ENCODE peak calls at places on chromosomes 5 and 9, in ten cellular contexts. N is suprapubic skin, J is A549, W is ovary, V is tibial nerve, C is stomach, O is SK-N-SH, B is GM12878, L is transverse colon, K is HepG2. Y is an unnamed sample.

GRCh38 chr9:127248241-127248640 is 16.3 kb upstream of the GARNL3 start:
- DNase-seq in N (no peak), J (no peak), W (no peak), V (no peak), C (no peak), O (no peak), B (no peak), L (no peak), K (no peak), Y (no peak)

GRCh38 chr9:93659044-93659836 is 82.9 kb downstream of the PHF2 start:
- DNase-seq in N (peak; percentile 37), J (no peak), W (no peak), V (no peak), C (no peak), O (no peak), B (no peak), L (peak; percentile 5), K (no peak), Y (peak; percentile 41)

GRCh38 chr5:15010936-15011335 is 139.4 kb upstream of the ANKH start:
- DNase-seq in N (no peak), J (no peak), W (no peak), V (no peak), C (no peak), O (no peak), B (no peak), L (no peak), K (peak; percentile 8), Y (no peak)

GRCh38 chr9:37936965-37937364 is 33.0 kb upstream of the SLC25A51 start:
- DNase-seq in N (no peak), J (no peak), W (no peak), V (no peak), C (no peak), O (peak; percentile 76), B (no peak), L (no peak), K (no peak), Y (no peak)

GRCh38 chr5:45279109-45279508 is 417.1 kb downstream of the HCN1 start:
- DNase-seq in N (no peak), J (no peak), W (no peak), V (no peak), C (no peak), O (no peak), B (no peak), L (no peak), K (peak; percentile 18), Y (no peak)

GRCh38 chr5:116626272-116626723 is 51.7 kb upstream of the SEMA6A start:
- DNase-seq in N (peak; percentile 89), J (no peak), W (peak; percentile 91), V (peak; percentile 97), C (peak; percentile 63), O (no peak), B (no peak), L (peak; percentile 67), K (no peak), Y (peak; percentile 92)

GRCh38 chr5:68838157-68838718 is 255.6 kb upstream of the SLC30A5 start:
- DNase-seq in N (no peak), J (no peak), W (no peak), V (peak; percentile 32), C (no peak), O (no peak), B (no peak), L (no peak), K (no peak), Y (no peak)

GRCh38 chr5:32165597-32165996 is 8.5 kb downstream of the GOLPH3 start:
- DNase-seq in N (no peak), J (no peak), W (no peak), V (no peak), C (no peak), O (no peak), B (no peak), L (no peak), K (peak; percentile 70), Y (no peak)

GRCh38 chr5:37582202-37582601 is 203.1 kb downstream of the WDR70 start:
- DNase-seq in N (no peak), J (no peak), W (no peak), V (no peak), C (no peak), O (no peak), B (no peak), L (no peak), K (no peak), Y (no peak)

GRCh38 chr5:37580106-37580505 is 201.0 kb downstream of the WDR70 start:
- DNase-seq in N (no peak), J (no peak), W (no peak), V (no peak), C (no peak), O (no peak), B (no peak), L (no peak), K (no peak), Y (no peak)

GRCh38 chr5:37575541-37576489 is 196.7 kb downstream of the WDR70 start:
- DNase-seq in N (no peak), J (no peak), W (no peak), V (no peak), C (no peak), O (no peak), B (no peak), L (no peak), K (peak; percentile 3), Y (no peak)

GRCh38 chr5:37576496-37576895 is 197.4 kb downstream of the WDR70 start:
- DNase-seq in N (no peak), J (no peak), W (no peak), V (no peak), C (no peak), O (no peak), B (no peak), L (no peak), K (no peak), Y (no peak)

DNA sequence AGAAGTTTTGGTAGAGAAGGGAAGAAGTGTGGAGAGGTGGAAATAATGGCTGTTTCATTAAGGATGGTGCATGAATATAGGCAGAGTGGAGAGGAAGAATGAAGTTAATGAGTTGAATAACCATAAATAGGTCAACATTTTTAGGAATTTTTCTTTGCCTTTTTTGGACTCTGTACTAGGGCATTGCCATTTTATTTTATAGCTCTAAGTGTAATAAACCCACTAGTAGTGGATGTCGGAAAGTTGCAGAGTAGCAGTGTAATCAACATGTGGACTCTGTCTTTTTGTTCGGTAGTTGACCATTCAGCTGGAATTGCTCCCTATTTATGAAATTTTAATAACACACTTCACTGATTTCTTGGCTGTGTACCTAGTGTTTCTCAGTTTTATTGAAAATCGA is 199.1 kb downstream of the WDR70 start:
- DNase-seq in N (no peak), J (no peak), W (no peak), V (no peak), C (no peak), O (no peak), B (no peak), L (no peak), K (no peak), Y (no peak)
- H3K4me3 ChIP-seq in N (no peak overlapping the region), J (no peak overlapping the region), W (no peak overlapping the region), V (no peak overlapping the region), C (no peak overlapping the region), O (no peak overlapping the region), B (no peak overlapping the region), L (no peak overlapping the region), K (no peak overlapping the region), Y (no peak overlapping the region)

DNA sequence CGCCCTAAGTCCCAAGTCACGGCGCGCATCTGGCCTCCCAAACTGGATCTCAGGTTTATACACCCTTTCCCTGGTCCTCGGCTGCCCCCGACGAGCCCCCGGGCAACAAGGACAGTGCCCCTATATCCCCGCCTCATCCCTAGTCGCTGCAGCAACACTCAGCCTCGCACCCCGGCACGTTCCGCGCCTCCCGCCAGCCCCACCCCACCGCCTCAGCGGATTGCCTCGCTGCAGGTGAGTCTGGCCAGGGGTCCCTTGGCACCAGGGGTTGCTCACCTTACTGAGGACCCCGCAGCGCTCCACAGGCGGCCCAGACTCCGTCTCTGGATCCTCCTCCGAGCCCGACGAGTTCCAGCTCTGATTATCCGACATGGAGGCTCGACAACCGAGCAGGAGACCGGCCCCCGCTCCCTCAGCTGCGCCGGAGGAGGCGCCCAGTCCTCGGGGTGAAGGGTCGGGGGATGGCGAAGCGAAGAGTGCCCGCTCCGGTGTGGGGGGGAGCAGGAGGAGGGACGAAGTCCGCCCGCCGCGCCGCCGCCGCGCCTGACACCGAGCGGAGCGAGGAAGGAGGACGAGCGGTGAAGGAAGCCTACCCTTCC is 494 bp downstream of the CERT1 start:
- DNase-seq in N (peak; percentile 84), J (peak; percentile 38), W (no peak), V (peak; percentile 22), C (no peak), O (peak; percentile 69), B (no peak), L (peak; percentile 55), K (peak; percentile 3), Y (peak; percentile 71)
- TF ChIP-seq CTCF in N (no peak), J (no peak), W (no peak), V (no peak), C (no peak), O (no peak), B (no peak), L (no peak), K (peak; percentile 21), Y (no peak)

GRCh38 chr9:121286973-121287721 is 19.2 kb downstream of the GSN start:
- DNase-seq in N (peak; percentile 91), J (peak; percentile 97), W (peak; percentile 89), V (peak; percentile 84), C (peak; percentile 85), O (no peak), B (no peak), L (peak; percentile 87), K (peak; percentile 86), Y (peak; percentile 94)

GRCh38 chr9:121289554-121290370 is 21.8 kb downstream of the GSN start:
- DNase-seq in N (peak; percentile 52), J (no peak), W (no peak), V (no peak), C (no peak), O (no peak), B (no peak), L (no peak), K (no peak), Y (peak; percentile 75)

GRCh38 chr9:121288557-121288873 is 20.6 kb downstream of the GSN start:
- DNase-seq in N (no peak), J (no peak), W (no peak), V (no peak), C (no peak), O (no peak), B (no peak), L (no peak), K (no peak), Y (no peak)

GRCh38 chr9:121286688-121286972 is 18.7 kb downstream of the GSN start:
- DNase-seq in N (no peak), J (no peak), W (no peak), V (no peak), C (no peak), O (no peak), B (no peak), L (no peak), K (no peak), Y (no peak)

DNA sequence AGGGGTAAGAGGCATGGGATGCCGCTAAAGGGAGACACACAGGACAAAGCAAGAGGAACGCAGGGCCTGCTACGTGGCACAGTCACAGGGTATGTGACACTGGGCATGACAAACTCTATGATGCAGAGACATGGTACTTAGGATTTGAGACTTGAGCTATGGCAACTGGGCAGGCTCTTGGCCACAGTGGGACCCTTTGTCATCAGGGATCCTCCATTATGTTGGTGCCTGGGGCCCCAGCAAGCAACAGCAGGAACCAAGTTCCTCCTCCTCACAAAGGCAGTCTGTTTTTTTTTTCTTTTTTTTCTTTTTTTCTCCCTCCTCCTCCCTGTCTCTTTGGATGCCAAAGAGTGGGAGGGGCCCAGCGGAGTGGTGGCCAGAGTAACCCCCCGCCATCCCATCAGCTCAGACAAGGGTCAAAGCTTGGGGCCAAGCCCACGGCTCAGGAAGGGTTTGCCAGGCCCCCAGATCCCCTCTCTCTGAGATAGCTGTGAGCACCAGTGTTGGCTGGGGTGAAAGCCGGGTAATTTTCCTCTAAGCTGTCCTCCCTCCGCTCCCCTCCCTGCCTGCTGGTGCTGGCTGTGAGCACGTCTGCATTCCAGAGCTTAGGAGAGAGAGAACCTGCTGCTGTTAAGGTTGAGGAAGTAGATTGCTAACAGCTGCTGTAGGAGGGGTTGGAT is 21.1 kb downstream of the GSN start:
- DNase-seq in N (peak; percentile 76), J (no peak), W (peak; percentile 90), V (peak; percentile 53), C (peak; percentile 69), O (no peak), B (no peak), L (peak; percentile 65), K (peak; percentile 83), Y (peak; percentile 94)
- TF ChIP-seq EP300 in N (no peak), J (no peak), W (no peak), V (no peak), C (peak; percentile 2), O (peak; percentile 13), B (no peak), L (no peak), K (no peak), Y (no peak)

DNA sequence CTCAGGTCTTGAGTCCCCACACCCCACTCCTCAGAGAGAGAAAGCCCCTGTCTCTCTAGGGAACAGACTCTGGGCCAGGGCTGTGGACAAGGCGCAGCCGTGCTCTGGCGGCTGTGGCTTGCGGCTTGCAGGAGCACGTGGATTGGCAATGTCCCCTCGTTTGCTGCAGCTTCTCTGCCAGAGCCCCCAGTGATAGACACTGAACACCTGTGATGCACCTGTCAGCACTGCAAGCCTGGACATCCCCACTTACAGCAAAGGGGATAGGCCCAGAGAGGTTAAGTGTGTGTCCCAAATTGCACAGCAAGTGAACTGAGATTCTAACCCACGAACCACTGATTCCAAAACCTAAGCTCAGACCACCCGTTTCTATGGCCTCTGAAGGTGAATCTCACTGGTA is 7.0 kb downstream of the GFI1B start:
- DNase-seq in N (no peak), J (no peak), W (no peak), V (no peak), C (no peak), O (no peak), B (no peak), L (no peak), K (no peak), Y (no peak)
- H3K4me3 ChIP-seq in N (no peak overlapping the region), J (no peak overlapping the region), W (no peak overlapping the region), V (no peak overlapping the region), C (no peak overlapping the region), O (no peak overlapping the region), B (no peak overlapping the region), L (no peak overlapping the region), K (no peak overlapping the region), Y (no peak overlapping the region)